ENCODE peak calls at places on chromosomes 1 and 21, in eight cellular contexts. V is GM12892, S is IMR-90, C is occipital lobe, J is T-helper 2 cell, A is RCC 7860, L is WTC11, Y is NCI-H2107. E is an unnamed sample.

GRCh38 chr1:77316006-77316405 is 34.2 kb downstream of the AK5 start:
- DNase-seq in V (no peak), S (peak), C (no peak), J (no peak), A (peak), L (no peak), Y (no peak), E (no peak)

GRCh38 chr1:22350171-22350961 is 101.3 kb upstream of the ZBTB40 start:
- DNase-seq in V (no peak), S (no peak), C (no peak), J (no peak), A (no peak), L (peak), Y (no peak), E (peak)

GRCh38 chr1:56457767-56458375 is 121.5 kb downstream of the PLPP3 start:
- DNase-seq in V (no peak), S (no peak), C (no peak), J (no peak), A (no peak), L (no peak), Y (no peak), E (no peak)

GRCh38 chr21:44836666-44837471 is 19.0 kb upstream of the SUMO3 start:
- DNase-seq in V (no peak), S (no peak), C (no peak), J (no peak), A (peak), L (no peak), Y (no peak), E (no peak)

GRCh38 chr1:210239295-210240155 is 6.9 kb downstream of the SERTAD4 start:
- DNase-seq in V (no peak), S (peak), C (peak), J (no peak), A (peak), L (peak), Y (no peak), E (peak)

GRCh38 chr1:212368073-212368484 is 46.6 kb downstream of the PACC1 start:
- DNase-seq in V (peak), S (peak), C (no peak), J (peak), A (peak), L (peak), Y (no peak), E (peak)

GRCh38 chr1:201508809-201509208 is 1.9 kb upstream of the CSRP1 start:
- DNase-seq in V (no peak), S (peak), C (no peak), J (no peak), A (no peak), L (no peak), Y (no peak), E (no peak)

GRCh38 chr1:1842360-1843146 is 48.3 kb downstream of the GNB1 start:
- DNase-seq in V (no peak), S (no peak), C (no peak), J (no peak), A (no peak), L (no peak), Y (no peak), E (no peak)

GRCh38 chr1:167060141-167061072 is 29.8 kb downstream of the GPA33 start:
- DNase-seq in V (no peak), S (no peak), C (no peak), J (no peak), A (no peak), L (no peak), Y (no peak), E (peak)

GRCh38 chr1:167221126-167221803 is 579 bp downstream of the POU2F1 start:
- DNase-seq in V (peak), S (no peak), C (no peak), J (peak), A (no peak), L (peak), Y (no peak), E (peak)

GRCh38 chr1:27099154-27099903 is 55.6 kb downstream of the SLC9A1 start:
- DNase-seq in V (no peak), S (peak), C (no peak), J (no peak), A (peak), L (no peak), Y (peak), E (peak)

GRCh38 chr1:42689912-42690311 is 7.7 kb downstream of the YBX1 start:
- DNase-seq in V (no peak), S (no peak), C (no peak), J (no peak), A (no peak), L (no peak), Y (no peak), E (no peak)

GRCh38 chr1:224340711-224341384 is 10.9 kb upstream of the NVL start:
- DNase-seq in V (no peak), S (no peak), C (no peak), J (no peak), A (no peak), L (peak), Y (no peak), E (peak)

GRCh38 chr1:47474278-47475193 is 36.7 kb downstream of the FOXD2 start:
- DNase-seq in V (no peak), S (no peak), C (no peak), J (no peak), A (no peak), L (no peak), Y (no peak), E (peak)